ENCODE peak calls at places on chromosome 1, in seven cellular contexts. V is AML-193, Z is brain microvascular endothelial cell, N is activated T-cell treated with anti-CD3 and anti-CD28 coated beads for 48 hours, X is GM12865, S is HS-5, O is progenitor cell of endocrine pancreas. A is an unnamed sample.
A peak's percentile ranks its signal among the peaks of the same experiment; 100 is the strongest.

GRCh38 chr1:159889821-159890252 is 10.1 kb downstream of the CFAP45 start:
- DNase-seq in X (peak; percentile 82), N (no peak), Z (peak; percentile 67), S (peak; percentile 93), V (peak; percentile 83), O (no peak), A (peak; percentile 92)

GRCh38 chr1:84078108-84078823 is 65.8 kb upstream of the PRKACB start:
- DNase-seq in N (no peak), S (no peak), Z (no peak), X (peak; percentile 14), O (no peak), V (no peak), A (peak; percentile 48)

GRCh38 chr1:174469687-174470086 is 21.9 kb downstream of the GPR52 start:
- DNase-seq in Z (no peak), S (no peak), V (no peak), O (no peak), N (no peak), X (no peak), A (no peak)

GRCh38 chr1:1039145-1039910 is 19.4 kb downstream of the AGRN start:
- DNase-seq in S (no peak), O (no peak), X (no peak), V (peak; percentile 46), Z (no peak), N (no peak), A (no peak)

GRCh38 chr1:41394918-41395598 is 33.8 kb downstream of the FOXO6 start:
- DNase-seq in S (no peak), X (no peak), N (no peak), V (no peak), Z (no peak), O (no peak), A (peak; percentile 25)

GRCh38 chr1:169563019-169563615 is 23.2 kb downstream of the F5 start:
- DNase-seq in O (no peak), X (no peak), N (no peak), S (no peak), V (no peak), Z (no peak), A (no peak)

GRCh38 chr1:202162049-202162417 is 1.6 kb upstream of the PTPN7 start:
- DNase-seq in Z (no peak), V (peak; percentile 34), S (no peak), N (peak; percentile 60), X (peak; percentile 69), O (no peak), A (no peak)

GRCh38 chr1:1291023-1291528 is 10.8 kb downstream of the SCNN1D start:
- DNase-seq in O (no peak), V (no peak), N (no peak), Z (no peak), S (no peak), X (no peak), A (no peak)

A was measured in fibroblast of lung.